ENCODE peak calls at places on chromosome 18, in ten cellular contexts. B is EL; G is pancreas; T is activated naive CD8-positive, alpha-beta T cell treated with anti-CD3 and anti-CD28 coated beads, Interleukin-2, amount 50 U/mL, for 16 hours; Q is glutamatergic neuron; O is skeletal muscle cell; L is NAMALWA; Z is hippocampal formation; Y is GM23248; M is Daoy. U is an unnamed sample.

GRCh38 chr18:43396266-43396665 is 119.0 kb upstream of the SYT4 start:
- DNase-seq in B (no peak), G (no peak), T (no peak), Q (no peak), O (peak), L (peak), Z (peak), Y (peak), M (no peak), U (peak)

GRCh38 chr18:9802774-9803697 is 82.7 kb upstream of the TXNDC2 start:
- DNase-seq in B (peak), G (no peak), T (no peak), Q (no peak), O (no peak), L (no peak), Z (no peak), Y (peak), M (no peak), U (no peak)

GRCh38 chr18:43671431-43671830 is 394.1 kb upstream of the SYT4 start:
- DNase-seq in B (peak), G (no peak), T (no peak), Q (no peak), O (peak), L (no peak), Z (no peak), Y (no peak), M (no peak), U (peak)

GRCh38 chr18:7902399-7902839 is 335.3 kb downstream of the PTPRM start:
- DNase-seq in B (peak), G (peak), T (no peak), Q (no peak), O (no peak), L (no peak), Z (no peak), Y (peak), M (no peak), U (no peak)

GRCh38 chr18:62616331-62616805 is 93.5 kb downstream of the ZCCHC2 start:
- DNase-seq in B (peak), G (no peak), T (no peak), Q (no peak), O (peak), L (no peak), Z (no peak), Y (peak), M (no peak), U (no peak)

GRCh38 chr18:78496095-78496494 is 483.5 kb upstream of the SALL3 start:
- DNase-seq in B (no peak), G (no peak), T (no peak), Q (no peak), O (no peak), L (no peak), Z (no peak), Y (no peak), M (no peak), U (no peak)

GRCh38 chr18:44411277-44411900 is 269.3 kb upstream of the SETBP1 start:
- DNase-seq in B (no peak), G (no peak), T (no peak), Q (no peak), O (peak), L (no peak), Z (no peak), Y (peak), M (no peak), U (no peak)

GRCh38 chr18:65876310-65876709 is 125.5 kb downstream of the CDH7 start:
- DNase-seq in B (no peak), G (no peak), T (no peak), Q (no peak), O (no peak), L (no peak), Z (no peak), Y (no peak), M (no peak), U (no peak)

GRCh38 chr18:79361766-79362522 is 33.8 kb upstream of the NFATC1 start:
- DNase-seq in B (peak), G (no peak), T (no peak), Q (no peak), O (peak), L (no peak), Z (no peak), Y (peak), M (peak), U (no peak)

GRCh38 chr18:64271264-64271663 is 122.4 kb upstream of the LINC00305 start:
- DNase-seq in B (no peak), G (no peak), T (no peak), Q (no peak), O (no peak), L (no peak), Z (no peak), Y (no peak), M (no peak), U (no peak)

GRCh38 chr18:44599409-44599808 is 81.3 kb upstream of the SETBP1 start:
- DNase-seq in B (peak), G (peak), T (no peak), Q (no peak), O (no peak), L (no peak), Z (peak), Y (peak), M (peak), U (no peak)